ENCODE peak calls at places on chromosomes 11 and 22, in eight cellular contexts. One of them, this sample, is unnamed.
A peak's percentile ranks its signal among the peaks of the same experiment; 100 is the strongest.

GRCh38 chr11:2891291-2891690 is 5.7 kb upstream of the CDKN1C start:
- DNase-seq in H9: no peak
- DNase-seq in HFFc6: no peak
- DNase-seq in neural crest cell: no peak
- DNase-seq in HCT116: no peak
- DNase-seq in cardiac fibroblast: no peak
- DNase-seq in WERI-Rb-1: peak; percentile 72
- DNase-seq in AG04449: no peak
- DNase-seq in this sample: no peak

GRCh38 chr11:34633640-34633989 is 12.7 kb downstream of the EHF start:
- DNase-seq in H9: no peak
- DNase-seq in HFFc6: no peak
- DNase-seq in neural crest cell: no peak
- DNase-seq in HCT116: no peak
- DNase-seq in cardiac fibroblast: no peak
- DNase-seq in WERI-Rb-1: no peak
- DNase-seq in AG04449: no peak
- DNase-seq in this sample: no peak

GRCh38 chr11:2444301-2445106 is at the start of the genes KCNQ1 and TRPM5:
- DNase-seq in H9: peak; percentile 88
- DNase-seq in HFFc6: no peak
- DNase-seq in neural crest cell: no peak
- DNase-seq in HCT116: peak; percentile 24
- DNase-seq in cardiac fibroblast: no peak
- DNase-seq in WERI-Rb-1: peak; percentile 53
- DNase-seq in AG04449: no peak
- DNase-seq in this sample: peak; percentile 77

GRCh38 chr22:40718250-40719204 is 39.2 kb downstream of the MCHR1 start:
- DNase-seq in H9: no peak
- DNase-seq in HFFc6: no peak
- DNase-seq in neural crest cell: no peak
- DNase-seq in HCT116: no peak
- DNase-seq in cardiac fibroblast: no peak
- DNase-seq in WERI-Rb-1: no peak
- DNase-seq in AG04449: no peak
- DNase-seq in this sample: no peak

GRCh38 chr22:41758231-41758630 is 42.2 kb upstream of the CCDC134 start:
- DNase-seq in H9: no peak
- DNase-seq in HFFc6: no peak
- DNase-seq in neural crest cell: no peak
- DNase-seq in HCT116: no peak
- DNase-seq in cardiac fibroblast: no peak
- DNase-seq in WERI-Rb-1: no peak
- DNase-seq in AG04449: no peak
- DNase-seq in this sample: no peak

GRCh38 chr11:48170840-48171233 is 45.8 kb upstream of the OR4B1 start:
- DNase-seq in H9: no peak
- DNase-seq in HFFc6: peak; percentile 4
- DNase-seq in neural crest cell: no peak
- DNase-seq in HCT116: no peak
- DNase-seq in cardiac fibroblast: peak; percentile 75
- DNase-seq in WERI-Rb-1: no peak
- DNase-seq in AG04449: no peak
- DNase-seq in this sample: no peak

GRCh38 chr11:10309163-10310093 is 4.6 kb downstream of the ADM start:
- DNase-seq in H9: peak; percentile 44
- DNase-seq in HFFc6: peak; percentile 75
- DNase-seq in neural crest cell: no peak
- DNase-seq in HCT116: peak; percentile 83
- DNase-seq in cardiac fibroblast: peak; percentile 94
- DNase-seq in WERI-Rb-1: no peak
- DNase-seq in AG04449: no peak
- DNase-seq in this sample: no peak

GRCh38 chr11:36019722-36020121 is 75.9 kb downstream of the LDLRAD3 start:
- DNase-seq in H9: no peak
- DNase-seq in HFFc6: no peak
- DNase-seq in neural crest cell: no peak
- DNase-seq in HCT116: no peak
- DNase-seq in cardiac fibroblast: no peak
- DNase-seq in WERI-Rb-1: no peak
- DNase-seq in AG04449: no peak
- DNase-seq in this sample: no peak

GRCh38 chr22:36339171-36340065 is 48.3 kb downstream of the MYH9 start:
- DNase-seq in H9: no peak
- DNase-seq in HFFc6: peak; percentile 90
- DNase-seq in neural crest cell: no peak
- DNase-seq in HCT116: no peak
- DNase-seq in cardiac fibroblast: peak; percentile 74
- DNase-seq in WERI-Rb-1: no peak
- DNase-seq in AG04449: peak; percentile 62
- DNase-seq in this sample: no peak

GRCh38 chr11:129307162-129307561 is 68.5 kb upstream of the BARX2 start:
- DNase-seq in H9: no peak
- DNase-seq in HFFc6: no peak
- DNase-seq in neural crest cell: no peak
- DNase-seq in HCT116: no peak
- DNase-seq in cardiac fibroblast: no peak
- DNase-seq in WERI-Rb-1: no peak
- DNase-seq in AG04449: no peak
- DNase-seq in this sample: no peak

GRCh38 chr22:29053048-29053702 is 8.5 kb downstream of the C22orf31 start:
- DNase-seq in H9: no peak
- DNase-seq in HFFc6: no peak
- DNase-seq in neural crest cell: no peak
- DNase-seq in HCT116: no peak
- DNase-seq in cardiac fibroblast: no peak
- DNase-seq in WERI-Rb-1: no peak
- DNase-seq in AG04449: no peak
- DNase-seq in this sample: no peak

GRCh38 chr11:36118084-36118483 is 171.1 kb downstream of the COMMD9 start:
- DNase-seq in H9: no peak
- DNase-seq in HFFc6: no peak
- DNase-seq in neural crest cell: no peak
- DNase-seq in HCT116: no peak
- DNase-seq in cardiac fibroblast: no peak
- DNase-seq in WERI-Rb-1: no peak
- DNase-seq in AG04449: no peak
- DNase-seq in this sample: no peak

GRCh38 chr22:17971711-17972110 is 52.6 kb downstream of the MICAL3 start:
- DNase-seq in H9: no peak
- DNase-seq in HFFc6: no peak
- DNase-seq in neural crest cell: no peak
- DNase-seq in HCT116: no peak
- DNase-seq in cardiac fibroblast: no peak
- DNase-seq in WERI-Rb-1: no peak
- DNase-seq in AG04449: no peak
- DNase-seq in this sample: no peak

GRCh38 chr22:43136255-43136654 is 6.9 kb downstream of the MCAT start:
- DNase-seq in H9: peak; percentile 63
- DNase-seq in HFFc6: no peak
- DNase-seq in neural crest cell: peak; percentile 55
- DNase-seq in HCT116: no peak
- DNase-seq in cardiac fibroblast: peak; percentile 62
- DNase-seq in WERI-Rb-1: peak; percentile 61
- DNase-seq in AG04449: no peak
- DNase-seq in this sample: peak; percentile 71

GRCh38 chr22:43289976-43290663 is 53.1 kb downstream of the SCUBE1 start:
- DNase-seq in H9: no peak
- DNase-seq in HFFc6: peak; percentile 8
- DNase-seq in neural crest cell: no peak
- DNase-seq in HCT116: no peak
- DNase-seq in cardiac fibroblast: peak; percentile 26
- DNase-seq in WERI-Rb-1: no peak
- DNase-seq in AG04449: no peak
- DNase-seq in this sample: no peak

GRCh38 chr22:49617866-49618688 is 209.6 kb downstream of the BRD1 start:
- DNase-seq in H9: no peak
- DNase-seq in HFFc6: no peak
- DNase-seq in neural crest cell: no peak
- DNase-seq in HCT116: no peak
- DNase-seq in cardiac fibroblast: no peak
- DNase-seq in WERI-Rb-1: no peak
- DNase-seq in AG04449: no peak
- DNase-seq in this sample: no peak

GRCh38 chr22:21681566-21682370 is 16.0 kb downstream of the PPIL2 start:
- DNase-seq in H9: no peak
- DNase-seq in HFFc6: no peak
- DNase-seq in neural crest cell: no peak
- DNase-seq in HCT116: no peak
- DNase-seq in cardiac fibroblast: no peak
- DNase-seq in WERI-Rb-1: no peak
- DNase-seq in AG04449: no peak
- DNase-seq in this sample: no peak

GRCh38 chr11:104095791-104096190 is 59.4 kb downstream of the DDI1 start:
- DNase-seq in H9: no peak
- DNase-seq in HFFc6: no peak
- DNase-seq in neural crest cell: no peak
- DNase-seq in HCT116: no peak
- DNase-seq in cardiac fibroblast: no peak
- DNase-seq in WERI-Rb-1: no peak
- DNase-seq in AG04449: no peak
- DNase-seq in this sample: no peak

GRCh38 chr11:128422576-128423370 is 164.6 kb downstream of the ETS1 start:
- DNase-seq in H9: no peak
- DNase-seq in HFFc6: no peak
- DNase-seq in neural crest cell: no peak
- DNase-seq in HCT116: no peak
- DNase-seq in cardiac fibroblast: no peak
- DNase-seq in WERI-Rb-1: peak; percentile 21
- DNase-seq in AG04449: no peak
- DNase-seq in this sample: no peak

GRCh38 chr22:21972293-21972779 is 10.3 kb downstream of the TOP3B start:
- DNase-seq in H9: peak; percentile 67
- DNase-seq in HFFc6: no peak
- DNase-seq in neural crest cell: peak; percentile 70
- DNase-seq in HCT116: no peak
- DNase-seq in cardiac fibroblast: peak; percentile 46
- DNase-seq in WERI-Rb-1: peak; percentile 51
- DNase-seq in AG04449: no peak
- DNase-seq in this sample: peak; percentile 76

GRCh38 chr11:66267379-66268209 is 845 bp upstream of the RAB1B start:
- DNase-seq in H9: peak; percentile 91
- DNase-seq in HFFc6: peak; percentile 75
- DNase-seq in neural crest cell: peak; percentile 79
- DNase-seq in HCT116: peak; percentile 69
- DNase-seq in cardiac fibroblast: peak; percentile 93
- DNase-seq in WERI-Rb-1: peak; percentile 87
- DNase-seq in AG04449: peak; percentile 12
- DNase-seq in this sample: peak; percentile 94

GRCh38 chr22:35337932-35338331 is 38.2 kb downstream of the TOM1 start:
- DNase-seq in H9: peak; percentile 48
- DNase-seq in HFFc6: no peak
- DNase-seq in neural crest cell: no peak
- DNase-seq in HCT116: no peak
- DNase-seq in cardiac fibroblast: no peak
- DNase-seq in WERI-Rb-1: peak; percentile 38
- DNase-seq in AG04449: no peak
- DNase-seq in this sample: no peak
- TF ChIP-seq CTCF in H9: peak; percentile 31
- TF ChIP-seq CTCF in HFFc6: peak; percentile 11
- TF ChIP-seq CTCF in neural crest cell: no peak
- TF ChIP-seq CTCF in HCT116: peak; percentile 31
- TF ChIP-seq CTCF in cardiac fibroblast: no peak
- TF ChIP-seq CTCF in WERI-Rb-1: peak; percentile 44
- TF ChIP-seq CTCF in AG04449: no peak
- TF ChIP-seq CTCF in this sample: no peak

GRCh38 chr11:108111126-108111525 is 10.2 kb upstream of the ACAT1 start:
- DNase-seq in H9: no peak
- DNase-seq in HFFc6: no peak
- DNase-seq in neural crest cell: no peak
- DNase-seq in HCT116: no peak
- DNase-seq in cardiac fibroblast: no peak
- DNase-seq in WERI-Rb-1: no peak
- DNase-seq in AG04449: no peak
- DNase-seq in this sample: no peak
- TF ChIP-seq CTCF in H9: peak; percentile 23
- TF ChIP-seq CTCF in HFFc6: no peak
- TF ChIP-seq CTCF in neural crest cell: no peak
- TF ChIP-seq CTCF in HCT116: no peak
- TF ChIP-seq CTCF in cardiac fibroblast: no peak
- TF ChIP-seq CTCF in WERI-Rb-1: no peak
- TF ChIP-seq CTCF in AG04449: no peak
- TF ChIP-seq CTCF in this sample: no peak

GRCh38 chr11:102323542-102324261 is 6.4 kb downstream of the BIRC3 start:
- DNase-seq in H9: no peak
- DNase-seq in HFFc6: peak; percentile 57
- DNase-seq in neural crest cell: no peak
- DNase-seq in HCT116: no peak
- DNase-seq in cardiac fibroblast: peak; percentile 33
- DNase-seq in WERI-Rb-1: no peak
- DNase-seq in AG04449: no peak
- DNase-seq in this sample: no peak

GRCh38 chr11:102328748-102329147 is 11.5 kb downstream of the BIRC3 start:
- DNase-seq in H9: no peak
- DNase-seq in HFFc6: no peak
- DNase-seq in neural crest cell: no peak
- DNase-seq in HCT116: no peak
- DNase-seq in cardiac fibroblast: no peak
- DNase-seq in WERI-Rb-1: no peak
- DNase-seq in AG04449: no peak
- DNase-seq in this sample: no peak

GRCh38 chr11:102320679-102321078 is 3.4 kb downstream of the BIRC3 start:
- DNase-seq in H9: no peak
- DNase-seq in HFFc6: no peak
- DNase-seq in neural crest cell: no peak
- DNase-seq in HCT116: no peak
- DNase-seq in cardiac fibroblast: no peak
- DNase-seq in WERI-Rb-1: no peak
- DNase-seq in AG04449: no peak
- DNase-seq in this sample: no peak

GRCh38 chr11:102322560-102322959 is 5.3 kb downstream of the BIRC3 start:
- DNase-seq in H9: no peak
- DNase-seq in HFFc6: no peak
- DNase-seq in neural crest cell: no peak
- DNase-seq in HCT116: no peak
- DNase-seq in cardiac fibroblast: no peak
- DNase-seq in WERI-Rb-1: no peak
- DNase-seq in AG04449: no peak
- DNase-seq in this sample: no peak

GRCh38 chr11:102325088-102325487 is 7.8 kb downstream of the BIRC3 start:
- DNase-seq in H9: no peak
- DNase-seq in HFFc6: no peak
- DNase-seq in neural crest cell: no peak
- DNase-seq in HCT116: no peak
- DNase-seq in cardiac fibroblast: no peak
- DNase-seq in WERI-Rb-1: no peak
- DNase-seq in AG04449: no peak
- DNase-seq in this sample: no peak
- TF ChIP-seq CTCF in H9: no peak
- TF ChIP-seq CTCF in HFFc6: no peak
- TF ChIP-seq CTCF in neural crest cell: peak; percentile 20
- TF ChIP-seq CTCF in HCT116: no peak
- TF ChIP-seq CTCF in cardiac fibroblast: no peak
- TF ChIP-seq CTCF in WERI-Rb-1: no peak
- TF ChIP-seq CTCF in AG04449: no peak
- TF ChIP-seq CTCF in this sample: no peak

DNA sequence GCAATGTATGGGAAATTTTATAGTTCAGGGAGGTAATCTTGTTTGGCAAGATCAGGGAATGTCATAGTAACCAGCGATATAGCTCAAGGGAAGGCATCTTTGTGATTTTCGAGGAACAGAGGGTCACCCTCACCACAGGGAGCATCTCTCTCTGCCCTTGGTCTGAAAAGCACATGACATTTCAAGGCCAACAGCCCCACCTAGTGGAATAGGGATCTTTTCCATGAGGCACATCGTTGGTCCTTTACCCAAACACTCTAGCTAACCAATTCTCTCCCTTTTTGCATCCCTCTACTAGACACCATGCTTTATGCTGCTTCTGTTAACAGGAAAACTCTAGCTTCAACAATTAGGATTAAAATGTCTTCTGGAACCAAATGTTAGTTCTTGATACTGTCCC is 179.0 kb downstream of the GRM5 start:
- DNase-seq in H9: peak; percentile 43
- DNase-seq in HFFc6: peak; percentile 40
- DNase-seq in neural crest cell: peak; percentile 54
- DNase-seq in HCT116: peak; percentile 55
- DNase-seq in cardiac fibroblast: peak; percentile 54
- DNase-seq in WERI-Rb-1: peak; percentile 55
- DNase-seq in AG04449: no peak
- DNase-seq in this sample: peak; percentile 24
- TF ChIP-seq CTCF in H9: peak; percentile 82
- TF ChIP-seq CTCF in HFFc6: peak; percentile 81
- TF ChIP-seq CTCF in neural crest cell: peak; percentile 63
- TF ChIP-seq CTCF in HCT116: peak; percentile 66
- TF ChIP-seq CTCF in cardiac fibroblast: peak; percentile 43
- TF ChIP-seq CTCF in WERI-Rb-1: peak; percentile 74
- TF ChIP-seq CTCF in AG04449: peak; percentile 30
- TF ChIP-seq CTCF in this sample: peak; percentile 31